ENCODE peak calls at places on chromosomes 3 and 15, in six cellular contexts. S is T47D, P is RKO, M is tibial artery, N is fibroblast of the conjunctiva, C is NCI-H2081. Y is an unnamed sample.

GRCh38 chr15:92968926-92969664 is 69.0 kb downstream of the CHD2 start:
- DNase-seq in M (no peak), P (no peak), N (no peak), S (no peak), C (no peak), Y (no peak)

GRCh38 chr15:99105516-99106341 is 849 bp downstream of the SYNM start:
- DNase-seq in N (no peak), P (no peak), S (no peak), C (peak; percentile 70), M (peak; percentile 40), Y (peak; percentile 43)

GRCh38 chr3:77038468-77038927 is 1.4 kb upstream of the ROBO2 start:
- DNase-seq in M (peak; percentile 77), S (peak; percentile 47), P (peak; percentile 84), N (peak; percentile 80), C (peak; percentile 81), Y (peak; percentile 55)

GRCh38 chr3:156233875-156234274 is 113.5 kb downstream of the KCNAB1 start:
- DNase-seq in N (no peak), M (no peak), S (no peak), C (no peak), P (no peak), Y (no peak)

GRCh38 chr3:11678735-11679134 is 35.0 kb upstream of the VGLL4 start:
- DNase-seq in P (peak; percentile 12), C (no peak), N (no peak), M (no peak), S (no peak), Y (no peak)

GRCh38 chr3:45211466-45212094 is 14.5 kb downstream of the TMEM158 start:
- DNase-seq in S (no peak), M (no peak), N (no peak), C (no peak), P (no peak), Y (peak; percentile 76)

GRCh38 chr3:59766165-59766872 is 716.5 kb upstream of the CFAP20DC start:
- DNase-seq in C (no peak), M (peak; percentile 42), S (no peak), N (peak; percentile 69), P (no peak), Y (peak; percentile 61)

GRCh38 chr3:8937064-8938020 is 25.9 kb downstream of the RAD18 start:
- DNase-seq in N (peak; percentile 61), S (no peak), C (no peak), P (peak; percentile 78), M (no peak), Y (no peak)

GRCh38 chr3:183768114-183768513 is 57.3 kb downstream of the MAP6D1 start:
- DNase-seq in N (no peak), P (no peak), S (no peak), M (no peak), C (no peak), Y (no peak)

GRCh38 chr15:54066403-54066802 is 88.2 kb downstream of the UNC13C start:
- DNase-seq in M (no peak), P (no peak), S (no peak), N (no peak), C (no peak), Y (no peak)

GRCh38 chr15:69573815-69574472 is 121.3 kb downstream of the RPLP1 start:
- DNase-seq in N (no peak), S (no peak), M (no peak), C (no peak), P (peak; percentile 46), Y (peak; percentile 47)

GRCh38 chr3:11475324-11475723 is 168.4 kb downstream of the VGLL4 start:
- DNase-seq in M (no peak), S (no peak), N (no peak), P (no peak), C (no peak), Y (no peak)

GRCh38 chr15:65163041-65163440 is 22.1 kb downstream of the CLPX start:
- DNase-seq in N (no peak), C (no peak), P (peak; percentile 49), M (no peak), S (no peak), Y (no peak)

GRCh38 chr15:67968564-67969440 is 85.3 kb upstream of the PIAS1 start:
- DNase-seq in S (no peak), N (no peak), P (no peak), C (no peak), M (no peak), Y (peak; percentile 40)

GRCh38 chr3:145450018-145450682 is 710.8 kb downstream of the PLOD2 start:
- DNase-seq in M (no peak), P (peak; percentile 5), S (no peak), C (no peak), N (no peak), Y (no peak)

GRCh38 chr3:62046326-62046725 is 327.0 kb downstream of the FEZF2 start:
- DNase-seq in P (no peak), N (peak; percentile 8), M (no peak), C (no peak), S (no peak), Y (no peak)